ENCODE peak calls at places on chromosomes 2 and 18, in nine cellular contexts. C is Peyer's patch, R is erythroblast, B is HCT116, X is GM12892, H is GM12891, Z is body of pancreas, Q is lower leg skin, F is GM12878. T is an unnamed sample.

GRCh38 chr2:73859721-73860586 is 31.2 kb downstream of the STAMBP start:
- DNase-seq in C (no peak), Z (no peak), F (no peak), H (no peak), Q (no peak), X (no peak), R (no peak), B (peak; percentile 37), T (no peak)

GRCh38 chr2:212153923-212154322 is 384.7 kb downstream of the ERBB4 start:
- DNase-seq in C (no peak), H (no peak), F (no peak), Z (no peak), X (no peak), Q (no peak), B (no peak), R (no peak), T (no peak)

GRCh38 chr2:127429291-127429690 is 11.1 kb downstream of the PROC start:
- DNase-seq in F (no peak), B (no peak), X (no peak), Z (no peak), C (no peak), H (no peak), R (no peak), Q (peak; percentile 26), T (no peak)

GRCh38 chr2:73385486-73386341 is at the start of gene ALMS1:
- DNase-seq in Q (peak; percentile 96), X (peak; percentile 80), Z (peak; percentile 88), R (peak; percentile 97), B (peak; percentile 83), H (peak; percentile 88), F (peak; percentile 63), C (peak; percentile 94), T (peak; percentile 93)

GRCh38 chr2:128628206-128628605 is 309.5 kb upstream of the HS6ST1 start:
- DNase-seq in B (no peak), R (no peak), C (no peak), Q (peak; percentile 37), Z (no peak), H (no peak), X (no peak), F (no peak), T (peak; percentile 16)

GRCh38 chr2:109683452-109683851 is 69.3 kb downstream of the SOWAHC start:
- DNase-seq in F (no peak), B (no peak), C (no peak), Q (peak; percentile 83), Z (no peak), H (no peak), X (no peak), R (no peak), T (no peak)

GRCh38 chr2:8862230-8862629 is 24.8 kb upstream of the KIDINS220 start:
- DNase-seq in Q (peak; percentile 34), B (no peak), C (no peak), R (no peak), F (no peak), Z (no peak), H (no peak), X (no peak), T (no peak)

GRCh38 chr18:75678662-75679061 is 251.2 kb upstream of the SMIM21 start:
- DNase-seq in R (no peak), Z (no peak), Q (no peak), F (no peak), B (no peak), X (no peak), C (no peak), H (no peak), T (no peak)

GRCh38 chr2:24831736-24832421 is 38.7 kb downstream of the CENPO start:
- DNase-seq in Q (no peak), F (no peak), X (no peak), Z (peak; percentile 72), R (no peak), H (no peak), C (peak; percentile 44), B (no peak), T (no peak)

GRCh38 chr2:122029456-122029855 is 274.0 kb downstream of the TSN start:
- DNase-seq in R (no peak), Z (no peak), Q (peak; percentile 64), C (no peak), F (no peak), B (no peak), H (no peak), X (no peak), T (no peak)

GRCh38 chr18:35730738-35731370 is 149.3 kb downstream of the GALNT1 start:
- DNase-seq in X (no peak), Q (no peak), C (no peak), H (no peak), R (no peak), F (no peak), Z (no peak), B (no peak), T (no peak)

GRCh38 chr18:68705119-68705518 is 9.8 kb downstream of the TMX3 start:
- DNase-seq in C (no peak), Z (no peak), X (no peak), B (no peak), R (no peak), Q (no peak), F (no peak), H (no peak), T (no peak)

GRCh38 chr2:88080545-88080944 is 12.9 kb downstream of the SMYD1 start:
- DNase-seq in Z (no peak), B (no peak), F (no peak), H (no peak), X (no peak), R (no peak), Q (no peak), C (no peak), T (no peak)

GRCh38 chr2:217934321-217935131 is 68.3 kb downstream of the TNS1 start:
- DNase-seq in C (no peak), Z (peak; percentile 53), R (no peak), B (no peak), X (no peak), F (no peak), H (no peak), Q (no peak), T (no peak)
- TF ChIP-seq POLR2A in C (no peak), Z (no peak), R (no peak), B (no peak), X (no peak), F (no peak), H (no peak), Q (no peak), T (no peak)

DNA sequence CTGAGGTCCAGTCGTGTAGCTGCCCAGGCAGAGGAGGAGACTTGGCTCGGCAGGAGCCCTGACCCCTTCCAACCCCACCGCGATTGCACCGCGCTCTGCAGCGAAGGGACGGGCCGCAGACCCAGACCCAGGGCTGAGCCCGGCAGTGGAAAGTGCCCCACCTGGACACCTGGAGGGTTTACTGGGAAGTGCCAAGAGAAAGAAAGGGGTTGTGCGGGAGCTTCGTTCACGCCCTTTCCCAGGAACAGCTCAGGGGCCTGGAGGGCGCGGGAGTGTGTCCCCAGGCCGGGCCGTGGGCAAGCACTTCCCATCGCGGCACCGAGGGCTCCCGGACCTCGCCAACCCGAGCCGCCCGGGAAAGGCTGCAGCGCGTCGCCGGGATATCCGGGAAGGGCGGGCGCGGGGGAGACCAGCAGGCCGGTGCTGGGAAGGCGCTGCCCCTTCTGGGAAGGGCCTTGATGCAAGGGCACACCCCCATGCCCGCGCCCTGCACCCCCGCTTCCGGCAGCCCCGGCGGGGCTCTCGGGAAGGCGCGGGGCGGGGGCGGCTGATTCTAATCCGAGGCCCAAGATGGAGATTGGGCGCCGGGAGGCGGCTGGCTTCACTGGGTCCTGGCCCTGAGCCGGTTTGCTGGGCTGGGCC is 36.1 kb upstream of the MRPL33 start:
- DNase-seq in X (no peak), F (no peak), Z (peak; percentile 86), C (peak; percentile 86), R (peak; percentile 66), H (peak; percentile 41), B (no peak), Q (peak; percentile 95), T (peak; percentile 92)
- TF ChIP-seq POLR2A in X (no peak), F (no peak), Z (peak; percentile 61), C (peak; percentile 42), R (no peak), H (no peak), B (no peak), Q (no peak), T (peak; percentile 84)

GRCh38 chr2:217856871-217857270 is 145.9 kb downstream of the TNS1 start:
- DNase-seq in H (no peak), B (no peak), C (no peak), Z (peak; percentile 48), Q (no peak), R (no peak), F (no peak), X (no peak), T (no peak)

GRCh38 chr2:217861334-217861877 is 141.4 kb downstream of the TNS1 start:
- DNase-seq in B (no peak), H (no peak), Z (no peak), Q (no peak), R (no peak), F (no peak), C (no peak), X (no peak), T (no peak)

GRCh38 chr2:217859926-217860325 is 142.9 kb downstream of the TNS1 start:
- DNase-seq in X (no peak), R (no peak), Z (no peak), B (no peak), C (no peak), H (no peak), Q (no peak), F (no peak), T (no peak)

GRCh38 chr2:217857624-217858506 is 144.9 kb downstream of the TNS1 start:
- DNase-seq in Z (no peak), F (no peak), R (no peak), X (no peak), Q (peak; percentile 86), C (no peak), H (no peak), B (no peak), T (peak; percentile 41)

DNA sequence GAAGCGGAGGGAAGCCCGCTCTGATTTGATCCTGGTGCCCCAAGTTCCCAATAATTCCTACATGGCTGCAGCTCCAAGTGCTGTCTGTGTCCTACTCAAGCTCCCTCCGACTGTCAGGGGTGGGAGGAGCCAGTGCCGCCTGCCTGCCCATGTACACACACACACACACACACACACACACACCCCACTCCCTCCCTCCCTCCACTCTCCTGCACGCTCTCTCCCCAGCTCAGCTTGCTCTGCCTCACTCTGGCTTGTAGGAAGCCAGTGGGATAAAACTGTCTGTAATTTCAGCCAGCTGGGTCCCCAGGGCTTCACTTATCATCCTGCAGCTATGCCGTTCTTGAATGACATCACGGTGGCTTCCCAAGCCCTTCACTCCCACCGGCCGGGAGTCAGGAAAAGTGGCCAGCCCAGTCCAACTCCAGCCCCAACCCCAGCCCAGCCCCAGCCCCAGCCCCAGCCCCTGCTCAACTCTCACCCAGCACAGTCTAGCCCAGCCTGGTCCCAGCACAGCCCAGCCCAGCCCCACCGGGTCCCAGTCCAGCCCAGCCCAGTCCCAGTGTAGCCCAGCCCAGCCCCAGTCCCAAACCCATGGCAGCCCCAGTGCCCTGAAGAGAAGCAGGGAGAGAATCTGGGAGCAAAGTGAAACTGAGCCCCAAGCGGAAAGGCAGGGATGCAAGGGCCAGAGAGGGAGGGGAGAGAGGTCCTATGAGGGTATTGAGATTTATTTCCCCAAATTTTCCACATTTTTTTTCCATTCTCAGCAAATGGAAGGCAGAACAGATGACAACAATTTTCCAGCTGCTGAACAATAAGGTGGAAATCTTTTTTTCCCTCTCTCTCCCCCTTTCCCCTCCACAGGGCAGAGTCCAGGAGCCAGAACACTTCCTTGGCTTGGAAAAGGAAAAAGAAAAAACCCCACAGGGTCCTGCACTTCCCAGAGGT is 144.0 kb downstream of the TNS1 start:
- DNase-seq in B (no peak), X (no peak), Q (peak; percentile 94), R (peak; percentile 36), F (no peak), Z (peak; percentile 61), H (no peak), C (no peak), T (peak; percentile 79)
- TF ChIP-seq POLR2A in B (no peak), X (no peak), Q (no peak), R (no peak), F (no peak), Z (no peak), H (no peak), C (no peak), T (no peak)

GRCh38 chr2:19368760-19369159 is 10.3 kb upstream of the OSR1 start:
- DNase-seq in R (no peak), B (no peak), Q (peak; percentile 76), Z (no peak), C (no peak), F (no peak), H (no peak), X (no peak), T (no peak)
- TF ChIP-seq POLR2A in R (no peak), B (no peak), Q (no peak), Z (no peak), C (no peak), F (no peak), H (no peak), X (no peak), T (no peak)

T was measured in upper lobe of left lung.